ENCODE peak calls at places on chromosomes 6 and 20, in seven cellular contexts. P is PC-3, N is MCF 10A, L is HCEC 1CT, K is upper lobe of right lung, J is mucosa of gallbladder, X is posterior vena cava. E is an unnamed sample.

GRCh38 chr6:111242452-111242851 is 155.1 kb downstream of the SLC16A10 start:
- DNase-seq in L (peak), K (no peak), N (no peak), P (peak), J (no peak), X (no peak), E (no peak)

GRCh38 chr6:62103186-62103859 is 182.7 kb downstream of the KHDRBS2 start:
- DNase-seq in X (peak), L (no peak), K (no peak), N (no peak), P (no peak), J (no peak), E (no peak)

GRCh38 chr6:87697581-87698552 is 4.2 kb downstream of the AKIRIN2 start:
- DNase-seq in N (peak), J (no peak), L (peak), X (no peak), K (no peak), P (no peak), E (no peak)

GRCh38 chr6:66435321-66435720 is 728.3 kb upstream of the EYS start:
- DNase-seq in N (peak), L (peak), J (no peak), K (no peak), X (no peak), P (peak), E (no peak)

GRCh38 chr6:11730645-11731044 is 48.0 kb downstream of the ADTRP start:
- DNase-seq in P (no peak), X (no peak), K (no peak), J (no peak), L (no peak), N (no peak), E (no peak)

GRCh38 chr6:44064089-44064947 is 62.9 kb downstream of the MRPL14 start:
- DNase-seq in X (peak), J (peak), P (peak), L (peak), K (peak), N (peak), E (no peak)

GRCh38 chr6:42147138-42147562 is 4.7 kb upstream of the C6orf132 start:
- DNase-seq in X (no peak), L (no peak), K (no peak), P (peak), N (no peak), J (no peak), E (no peak)

GRCh38 chr20:43799150-43799711 is 72.4 kb upstream of the GTSF1L start:
- DNase-seq in P (peak), L (peak), X (no peak), N (no peak), J (no peak), K (no peak), E (no peak)

GRCh38 chr6:23784313-23784919 is 341.6 kb upstream of the NRSN1 start:
- DNase-seq in L (no peak), X (no peak), P (no peak), N (no peak), J (no peak), K (no peak), E (no peak)

GRCh38 chr20:48604936-48605335 is 222.9 kb downstream of the PREX1 start:
- DNase-seq in X (peak), K (peak), J (no peak), L (no peak), P (no peak), N (no peak), E (no peak)

GRCh38 chr6:5698318-5698717 is 308.4 kb downstream of the NRN1 start:
- DNase-seq in L (no peak), K (no peak), N (no peak), P (no peak), J (no peak), X (no peak), E (no peak)

GRCh38 chr6:43665376-43665775 is 20.5 kb downstream of the RSPH9 start:
- DNase-seq in L (peak), X (no peak), P (peak), J (no peak), N (peak), K (no peak), E (no peak)

GRCh38 chr6:89298680-89299450 is 16.2 kb downstream of the GABRR2 start:
- DNase-seq in P (peak), K (no peak), L (peak), X (no peak), J (no peak), N (peak), E (peak)

GRCh38 chr20:19888269-19888669 is 128.9 kb upstream of the NAA20 start:
- DNase-seq in K (no peak), P (no peak), X (no peak), L (no peak), N (peak), J (peak), E (no peak)

GRCh38 chr6:88728756-88729155 is 234.7 kb downstream of the RNGTT start:
- DNase-seq in P (no peak), J (no peak), N (no peak), X (no peak), K (no peak), L (no peak), E (no peak)

GRCh38 chr20:56628873-56629463 is at the start of gene TFAP2C:
- DNase-seq in J (peak), K (peak), L (no peak), N (peak), X (peak), P (peak), E (no peak)

GRCh38 chr6:115717472-115717871 is 343.2 kb downstream of the FRK start:
- DNase-seq in L (no peak), X (no peak), K (no peak), J (no peak), N (no peak), P (no peak), E (no peak)

GRCh38 chr6:85390775-85391174 is 59.1 kb upstream of the NT5E start:
- DNase-seq in P (no peak), J (no peak), N (no peak), K (no peak), X (no peak), L (peak), E (no peak)

GRCh38 chr6:111789593-111789992 is 83.7 kb downstream of the FYN start:
- DNase-seq in X (peak), J (no peak), N (no peak), K (no peak), L (no peak), P (no peak), E (no peak)

GRCh38 chr20:47293524-47294157 is 62.9 kb downstream of the ZMYND8 start:
- DNase-seq in N (no peak), K (no peak), L (no peak), P (no peak), J (no peak), X (peak), E (no peak)

GRCh38 chr20:38157635-38158495 is 7.2 kb downstream of the TGM2 start:
- DNase-seq in K (no peak), J (no peak), L (no peak), N (no peak), P (no peak), X (no peak), E (no peak)

GRCh38 chr6:53302678-53303360 is 45.9 kb downstream of the ELOVL5 start:
- DNase-seq in X (no peak), L (peak), P (peak), N (peak), J (no peak), K (no peak), E (no peak)